ENCODE peak calls at places on chromosomes 13 and 19, in eight cellular contexts. One of them, this sample, is unnamed.

GRCh38 chr13:79281335-79281734 is 124.7 kb downstream of the RBM26 start:
- DNase-seq in cardiac muscle cell: no peak
- DNase-seq in bronchial epithelial cell: no peak
- DNase-seq in H9: peak
- DNase-seq in neural crest cell: no peak
- DNase-seq in MCF 10A: no peak
- DNase-seq in A549: no peak
- DNase-seq in astrocyte of the cerebellum: no peak
- DNase-seq in this sample: no peak

GRCh38 chr19:49400034-49400433 is 12.0 kb downstream of the KASH5 start:
- DNase-seq in cardiac muscle cell: peak
- DNase-seq in bronchial epithelial cell: peak
- DNase-seq in H9: no peak
- DNase-seq in neural crest cell: no peak
- DNase-seq in MCF 10A: peak
- DNase-seq in A549: no peak
- DNase-seq in astrocyte of the cerebellum: no peak
- DNase-seq in this sample: no peak

GRCh38 chr19:36772341-36773222 is at the start of gene ZNF850:
- DNase-seq in cardiac muscle cell: peak
- DNase-seq in bronchial epithelial cell: peak
- DNase-seq in H9: peak
- DNase-seq in neural crest cell: peak
- DNase-seq in MCF 10A: peak
- DNase-seq in A549: peak
- DNase-seq in astrocyte of the cerebellum: peak
- DNase-seq in this sample: peak

GRCh38 chr19:55344444-55344843 is 4.8 kb downstream of the KMT5C start:
- DNase-seq in cardiac muscle cell: no peak
- DNase-seq in bronchial epithelial cell: peak
- DNase-seq in H9: no peak
- DNase-seq in neural crest cell: no peak
- DNase-seq in MCF 10A: peak
- DNase-seq in A549: no peak
- DNase-seq in astrocyte of the cerebellum: no peak
- DNase-seq in this sample: no peak

GRCh38 chr19:16327501-16327900 is 2.9 kb downstream of the KLF2 start:
- DNase-seq in cardiac muscle cell: no peak
- DNase-seq in bronchial epithelial cell: no peak
- DNase-seq in H9: no peak
- DNase-seq in neural crest cell: no peak
- DNase-seq in MCF 10A: no peak
- DNase-seq in A549: no peak
- DNase-seq in astrocyte of the cerebellum: no peak
- DNase-seq in this sample: no peak

GRCh38 chr19:33659835-33660234 is 38.1 kb downstream of the CHST8 start:
- DNase-seq in cardiac muscle cell: no peak
- DNase-seq in bronchial epithelial cell: no peak
- DNase-seq in H9: no peak
- DNase-seq in neural crest cell: no peak
- DNase-seq in MCF 10A: no peak
- DNase-seq in A549: no peak
- DNase-seq in astrocyte of the cerebellum: no peak
- DNase-seq in this sample: no peak

GRCh38 chr13:100662470-100663211 is 12.0 kb downstream of the TMTC4 start:
- DNase-seq in cardiac muscle cell: no peak
- DNase-seq in bronchial epithelial cell: no peak
- DNase-seq in H9: no peak
- DNase-seq in neural crest cell: no peak
- DNase-seq in MCF 10A: no peak
- DNase-seq in A549: no peak
- DNase-seq in astrocyte of the cerebellum: no peak
- DNase-seq in this sample: no peak

GRCh38 chr13:83184150-83184475 is 698.2 kb downstream of the SLITRK1 start:
- DNase-seq in cardiac muscle cell: no peak
- DNase-seq in bronchial epithelial cell: no peak
- DNase-seq in H9: peak
- DNase-seq in neural crest cell: no peak
- DNase-seq in MCF 10A: no peak
- DNase-seq in A549: no peak
- DNase-seq in astrocyte of the cerebellum: no peak
- DNase-seq in this sample: no peak

GRCh38 chr13:91078093-91078679 is 269.3 kb upstream of the MIR17HG start:
- DNase-seq in cardiac muscle cell: peak
- DNase-seq in bronchial epithelial cell: peak
- DNase-seq in H9: no peak
- DNase-seq in neural crest cell: no peak
- DNase-seq in MCF 10A: peak
- DNase-seq in A549: peak
- DNase-seq in astrocyte of the cerebellum: peak
- DNase-seq in this sample: no peak

GRCh38 chr19:36605101-36605838 is at the start of gene ZNF382:
- DNase-seq in cardiac muscle cell: peak
- DNase-seq in bronchial epithelial cell: no peak
- DNase-seq in H9: peak
- DNase-seq in neural crest cell: peak
- DNase-seq in MCF 10A: no peak
- DNase-seq in A549: no peak
- DNase-seq in astrocyte of the cerebellum: peak
- DNase-seq in this sample: peak

GRCh38 chr13:52405767-52406494 is at the start of gene THSD1:
- DNase-seq in cardiac muscle cell: peak
- DNase-seq in bronchial epithelial cell: peak
- DNase-seq in H9: peak
- DNase-seq in neural crest cell: no peak
- DNase-seq in MCF 10A: peak
- DNase-seq in A549: peak
- DNase-seq in astrocyte of the cerebellum: no peak
- DNase-seq in this sample: no peak

GRCh38 chr19:2977001-2977685 is at the start of gene TLE6:
- DNase-seq in cardiac muscle cell: peak
- DNase-seq in bronchial epithelial cell: peak
- DNase-seq in H9: peak
- DNase-seq in neural crest cell: peak
- DNase-seq in MCF 10A: peak
- DNase-seq in A549: peak
- DNase-seq in astrocyte of the cerebellum: peak
- DNase-seq in this sample: peak

GRCh38 chr19:18392417-18392816 is 5.0 kb downstream of the LRRC25 start:
- DNase-seq in cardiac muscle cell: peak
- DNase-seq in bronchial epithelial cell: no peak
- DNase-seq in H9: no peak
- DNase-seq in neural crest cell: no peak
- DNase-seq in MCF 10A: no peak
- DNase-seq in A549: no peak
- DNase-seq in astrocyte of the cerebellum: no peak
- DNase-seq in this sample: no peak

GRCh38 chr19:4503224-4504170 is 14.8 kb downstream of the PLIN4 start:
- DNase-seq in cardiac muscle cell: no peak
- DNase-seq in bronchial epithelial cell: no peak
- DNase-seq in H9: no peak
- DNase-seq in neural crest cell: no peak
- DNase-seq in MCF 10A: no peak
- DNase-seq in A549: no peak
- DNase-seq in astrocyte of the cerebellum: no peak
- DNase-seq in this sample: no peak

GRCh38 chr19:13833330-13834265 is 38.4 kb downstream of the ZSWIM4 start:
- DNase-seq in cardiac muscle cell: peak
- DNase-seq in bronchial epithelial cell: peak
- DNase-seq in H9: peak
- DNase-seq in neural crest cell: peak
- DNase-seq in MCF 10A: peak
- DNase-seq in A549: peak
- DNase-seq in astrocyte of the cerebellum: peak
- DNase-seq in this sample: no peak

GRCh38 chr19:1943661-1944087 is 2.7 kb downstream of the CSNK1G2 start:
- DNase-seq in cardiac muscle cell: no peak
- DNase-seq in bronchial epithelial cell: no peak
- DNase-seq in H9: no peak
- DNase-seq in neural crest cell: no peak
- DNase-seq in MCF 10A: no peak
- DNase-seq in A549: no peak
- DNase-seq in astrocyte of the cerebellum: no peak
- DNase-seq in this sample: no peak

GRCh38 chr13:50691682-50692263 is 151.7 kb downstream of the DLEU7 start:
- DNase-seq in cardiac muscle cell: no peak
- DNase-seq in bronchial epithelial cell: no peak
- DNase-seq in H9: no peak
- DNase-seq in neural crest cell: no peak
- DNase-seq in MCF 10A: no peak
- DNase-seq in A549: no peak
- DNase-seq in astrocyte of the cerebellum: no peak
- DNase-seq in this sample: no peak

GRCh38 chr19:47157455-47158321 is 27.1 kb downstream of the SAE1 start:
- DNase-seq in cardiac muscle cell: peak
- DNase-seq in bronchial epithelial cell: peak
- DNase-seq in H9: peak
- DNase-seq in neural crest cell: peak
- DNase-seq in MCF 10A: no peak
- DNase-seq in A549: no peak
- DNase-seq in astrocyte of the cerebellum: peak
- DNase-seq in this sample: no peak
- TF ChIP-seq CTCF in cardiac muscle cell: peak
- TF ChIP-seq CTCF in bronchial epithelial cell: no peak
- TF ChIP-seq CTCF in H9: peak
- TF ChIP-seq CTCF in neural crest cell: peak
- TF ChIP-seq CTCF in MCF 10A: no peak
- TF ChIP-seq CTCF in A549: no peak
- TF ChIP-seq CTCF in astrocyte of the cerebellum: no peak
- TF ChIP-seq CTCF in this sample: no peak

GRCh38 chr19:45716314-45717130 is 14.2 kb downstream of the FBXO46 start:
- DNase-seq in cardiac muscle cell: peak
- DNase-seq in bronchial epithelial cell: peak
- DNase-seq in H9: no peak
- DNase-seq in neural crest cell: no peak
- DNase-seq in MCF 10A: peak
- DNase-seq in A549: peak
- DNase-seq in astrocyte of the cerebellum: no peak
- DNase-seq in this sample: no peak

GRCh38 chr19:45715139-45715538 is 15.6 kb downstream of the FBXO46 start:
- DNase-seq in cardiac muscle cell: no peak
- DNase-seq in bronchial epithelial cell: no peak
- DNase-seq in H9: no peak
- DNase-seq in neural crest cell: no peak
- DNase-seq in MCF 10A: no peak
- DNase-seq in A549: no peak
- DNase-seq in astrocyte of the cerebellum: no peak
- DNase-seq in this sample: no peak

GRCh38 chr19:45713141-45713540 is 17.6 kb downstream of the FBXO46 start:
- DNase-seq in cardiac muscle cell: no peak
- DNase-seq in bronchial epithelial cell: no peak
- DNase-seq in H9: no peak
- DNase-seq in neural crest cell: no peak
- DNase-seq in MCF 10A: no peak
- DNase-seq in A549: no peak
- DNase-seq in astrocyte of the cerebellum: no peak
- DNase-seq in this sample: no peak

GRCh38 chr19:45717983-45718650 is 12.6 kb downstream of the FBXO46 start:
- DNase-seq in cardiac muscle cell: no peak
- DNase-seq in bronchial epithelial cell: no peak
- DNase-seq in H9: peak
- DNase-seq in neural crest cell: no peak
- DNase-seq in MCF 10A: no peak
- DNase-seq in A549: no peak
- DNase-seq in astrocyte of the cerebellum: no peak
- DNase-seq in this sample: no peak

DNA sequence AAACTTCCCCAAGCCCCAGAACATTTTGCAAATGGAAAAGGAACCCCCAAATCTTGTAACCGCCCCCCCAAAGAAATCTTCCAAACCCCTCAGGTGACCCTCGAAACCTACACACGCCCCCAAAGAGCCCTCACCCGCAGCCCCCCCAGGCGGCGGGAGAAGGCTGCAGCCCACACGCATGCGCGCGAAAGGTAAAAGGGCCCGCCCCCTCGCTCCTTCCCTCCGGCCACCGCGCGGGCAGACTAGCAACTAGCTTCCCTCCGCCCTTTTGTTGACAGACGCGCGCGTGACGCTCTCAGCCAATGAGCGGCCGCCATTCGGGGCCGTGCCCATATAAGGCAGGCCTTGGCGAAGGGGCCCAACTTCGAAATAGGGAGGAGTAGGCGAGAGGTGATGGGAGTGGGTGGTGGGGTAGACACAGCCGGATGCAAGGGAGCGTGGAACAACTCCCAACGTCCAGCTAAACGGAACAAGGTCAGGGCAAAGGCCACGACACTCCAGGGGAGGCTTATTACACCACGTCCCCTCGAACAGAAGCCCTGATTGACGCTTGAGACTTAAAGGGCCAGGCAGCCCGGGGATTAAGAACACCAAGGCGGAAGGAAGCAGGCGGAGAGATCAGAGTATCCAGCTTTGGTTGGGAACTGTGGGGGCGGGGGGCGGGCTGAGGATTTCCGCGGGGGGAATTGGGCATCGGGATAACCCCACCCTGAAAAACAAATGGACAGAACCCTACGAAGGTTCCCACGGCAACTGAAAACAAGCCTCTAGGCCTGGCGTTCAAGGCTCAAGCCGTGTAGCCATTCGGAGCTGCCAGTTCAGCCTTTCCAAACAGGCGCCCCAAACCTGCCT is 13.3 kb downstream of the FBXO46 start:
- DNase-seq in cardiac muscle cell: peak
- DNase-seq in bronchial epithelial cell: peak
- DNase-seq in H9: peak
- DNase-seq in neural crest cell: peak
- DNase-seq in MCF 10A: peak
- DNase-seq in A549: peak
- DNase-seq in astrocyte of the cerebellum: peak
- DNase-seq in this sample: peak
- TF ChIP-seq CTCF in cardiac muscle cell: peak
- TF ChIP-seq CTCF in bronchial epithelial cell: peak
- TF ChIP-seq CTCF in H9: no peak
- TF ChIP-seq CTCF in neural crest cell: no peak
- TF ChIP-seq CTCF in MCF 10A: no peak
- TF ChIP-seq CTCF in A549: no peak
- TF ChIP-seq CTCF in astrocyte of the cerebellum: peak
- TF ChIP-seq CTCF in this sample: peak

GRCh38 chr13:97268772-97269171 is 46.6 kb downstream of the MBNL2 start:
- DNase-seq in cardiac muscle cell: peak
- DNase-seq in bronchial epithelial cell: no peak
- DNase-seq in H9: peak
- DNase-seq in neural crest cell: no peak
- DNase-seq in MCF 10A: peak
- DNase-seq in A549: no peak
- DNase-seq in astrocyte of the cerebellum: no peak
- DNase-seq in this sample: no peak
- TF ChIP-seq CTCF in cardiac muscle cell: peak
- TF ChIP-seq CTCF in bronchial epithelial cell: no peak
- TF ChIP-seq CTCF in H9: peak
- TF ChIP-seq CTCF in neural crest cell: no peak
- TF ChIP-seq CTCF in MCF 10A: no peak
- TF ChIP-seq CTCF in A549: no peak
- TF ChIP-seq CTCF in astrocyte of the cerebellum: peak
- TF ChIP-seq CTCF in this sample: no peak

DNA sequence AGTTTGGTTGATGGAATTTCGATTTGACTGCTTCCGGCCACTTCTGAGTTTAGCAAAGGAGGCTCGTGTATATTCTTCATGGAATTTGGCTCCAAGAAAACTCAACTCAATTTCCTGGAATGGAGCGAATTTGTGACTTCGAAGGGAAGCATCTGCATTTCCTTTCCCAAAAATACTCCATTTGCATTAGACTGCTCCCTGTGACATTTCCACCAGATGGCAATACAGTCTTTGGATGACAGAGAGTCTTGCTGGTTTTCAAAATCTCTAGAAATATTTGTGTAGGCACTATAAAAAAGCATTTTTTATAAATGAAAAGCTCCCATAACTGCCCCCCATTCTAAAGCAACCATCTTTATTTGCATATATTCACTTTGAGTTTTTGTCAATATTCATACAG is 4.1 kb downstream of the C1QTNF9 start:
- DNase-seq in cardiac muscle cell: peak
- DNase-seq in bronchial epithelial cell: no peak
- DNase-seq in H9: no peak
- DNase-seq in neural crest cell: no peak
- DNase-seq in MCF 10A: peak
- DNase-seq in A549: no peak
- DNase-seq in astrocyte of the cerebellum: no peak
- DNase-seq in this sample: no peak
- TF ChIP-seq CTCF in cardiac muscle cell: peak
- TF ChIP-seq CTCF in bronchial epithelial cell: no peak
- TF ChIP-seq CTCF in H9: peak
- TF ChIP-seq CTCF in neural crest cell: peak
- TF ChIP-seq CTCF in MCF 10A: peak
- TF ChIP-seq CTCF in A549: peak
- TF ChIP-seq CTCF in astrocyte of the cerebellum: peak
- TF ChIP-seq CTCF in this sample: peak